ENCODE peak calls at places on chromosomes 12 and 14, in nine cellular contexts. B is mucosa of descending colon, Q is lung, K is H7, W is neural progenitor cell, A is choroid plexus epithelial cell, O is lower lobe of right lung, R is coronary artery, T is PC-3. S is an unnamed sample.

GRCh38 chr12:116784238-116784612 is 46.1 kb downstream of the RNFT2 start:
- DNase-seq in R (no peak), B (no peak), K (peak), O (no peak), T (peak), Q (no peak), A (no peak), W (no peak), S (peak)

GRCh38 chr14:92253381-92253894 is 69.5 kb upstream of the SLC24A4 start:
- DNase-seq in T (no peak), K (peak), Q (no peak), O (no peak), A (peak), W (peak), B (no peak), R (peak), S (no peak)

GRCh38 chr12:106113446-106114083 is 25.2 kb downstream of the NUAK1 start:
- DNase-seq in O (no peak), B (no peak), T (no peak), R (no peak), W (no peak), K (no peak), A (no peak), Q (no peak), S (no peak)

GRCh38 chr14:43539210-43539609 is 967.9 kb downstream of the FSCB start:
- DNase-seq in W (peak), R (no peak), B (no peak), O (no peak), K (peak), T (peak), Q (no peak), A (peak), S (no peak)

GRCh38 chr12:49705479-49706267 is 1.5 kb downstream of the FMNL3 start:
- DNase-seq in W (no peak), K (peak), B (peak), T (peak), Q (peak), A (peak), O (peak), R (no peak), S (peak)

GRCh38 chr12:46450279-46450748 is 77.7 kb upstream of the SLC38A2 start:
- DNase-seq in A (no peak), Q (peak), B (peak), T (peak), O (peak), R (peak), K (no peak), W (no peak), S (no peak)

GRCh38 chr14:80211143-80212024 is at the start of gene DIO2:
- DNase-seq in A (peak), B (peak), R (no peak), Q (no peak), K (no peak), O (no peak), T (no peak), W (peak), S (no peak)

GRCh38 chr12:75868501-75868900 is 163.1 kb downstream of the PHLDA1 start:
- DNase-seq in R (no peak), Q (no peak), O (no peak), K (no peak), T (no peak), A (no peak), W (no peak), B (no peak), S (no peak)

GRCh38 chr14:25042362-25043299 is 7.3 kb downstream of the STXBP6 start:
- DNase-seq in A (peak), B (no peak), W (peak), T (peak), K (peak), Q (no peak), R (no peak), O (no peak), S (no peak)

GRCh38 chr14:105864651-105865265 is 338.4 kb downstream of the TMEM121 start:
- DNase-seq in T (no peak), W (no peak), O (peak), K (peak), A (no peak), R (peak), Q (no peak), B (peak), S (no peak)

GRCh38 chr14:58796201-58796600 is 158.4 kb downstream of the DACT1 start:
- DNase-seq in T (no peak), K (no peak), A (no peak), R (no peak), W (no peak), Q (no peak), B (no peak), O (no peak), S (peak)

GRCh38 chr14:68686212-68686478 is 106.7 kb downstream of the ZFP36L1 start:
- DNase-seq in T (no peak), W (no peak), R (no peak), B (no peak), Q (no peak), K (no peak), O (no peak), A (no peak), S (no peak)

GRCh38 chr14:70931008-70931407 is 23.7 kb downstream of the PCNX1 start:
- DNase-seq in T (no peak), Q (no peak), B (no peak), W (no peak), R (no peak), O (no peak), K (no peak), A (no peak), S (no peak)
- H3K4me3 ChIP-seq in T (no peak), Q (no peak), B (no peak), W (no peak), R (no peak), O (no peak), K (no peak), A (no peak), S (no peak)

DNA sequence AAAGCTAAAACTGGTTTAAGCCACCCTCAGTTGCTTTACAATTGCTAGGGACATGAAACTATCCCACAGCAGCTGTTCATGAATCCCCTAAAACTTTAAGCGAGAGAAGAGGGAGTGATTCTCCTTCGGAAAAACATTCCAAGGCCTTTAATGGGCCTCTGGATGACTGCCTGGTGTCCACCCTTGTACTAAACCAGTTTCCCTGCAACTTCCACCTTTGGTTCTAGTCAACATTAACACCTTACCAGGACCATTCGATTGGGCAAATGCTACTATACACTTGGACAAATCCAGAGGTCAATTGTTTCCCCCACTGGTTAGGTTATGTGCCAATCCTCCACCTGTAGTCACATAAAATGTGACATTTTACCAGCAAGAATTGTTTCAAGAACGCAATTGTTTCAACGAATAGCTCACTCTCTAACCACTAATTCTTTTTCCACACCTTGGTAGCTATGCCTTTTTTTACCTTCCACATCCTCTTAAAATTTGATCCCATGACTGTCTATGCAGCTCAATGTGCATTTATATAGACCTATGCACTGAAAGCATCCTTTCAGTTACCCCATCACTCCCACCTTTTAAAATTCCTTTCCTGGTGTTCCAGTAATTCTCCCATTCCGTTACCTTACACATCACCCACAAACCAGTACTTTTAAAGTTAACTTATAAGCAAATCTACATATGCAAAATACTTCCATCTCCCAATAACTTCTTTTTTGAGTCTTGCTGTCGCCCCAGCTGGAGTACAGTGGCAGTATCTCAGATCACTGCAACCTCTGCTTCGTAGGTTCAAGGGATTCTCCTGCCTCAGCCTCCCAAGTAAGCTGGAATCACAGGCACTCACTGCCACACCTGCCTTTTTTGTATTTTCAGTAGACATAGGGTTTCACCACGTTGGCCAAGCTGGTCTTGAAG is 3.6 kb downstream of the UBC start:
- DNase-seq in O (no peak), T (peak), R (no peak), K (no peak), Q (no peak), A (peak), B (no peak), W (peak), S (peak)
- H3K4me3 ChIP-seq in O (peak), T (peak), R (peak), K (no peak), Q (peak), A (peak), B (no peak), W (no peak), S (no peak)

GRCh38 chr12:25054783-25055144 is 105.9 kb upstream of the BCAT1 start:
- DNase-seq in R (no peak), W (no peak), O (no peak), T (no peak), B (no peak), K (no peak), A (peak), Q (no peak), S (peak)
- H3K4me3 ChIP-seq in R (peak), W (no peak), O (peak), T (no peak), B (no peak), K (no peak), A (no peak), Q (no peak), S (peak)

GRCh38 chr12:21528953-21529352 is 2.9 kb downstream of the SPX start:
- DNase-seq in W (no peak), A (peak), O (no peak), K (no peak), R (no peak), Q (no peak), B (no peak), T (peak), S (no peak)
- H3K4me3 ChIP-seq in W (no peak), A (no peak), O (no peak), K (no peak), R (no peak), Q (no peak), B (no peak), T (no peak), S (no peak)

DNA sequence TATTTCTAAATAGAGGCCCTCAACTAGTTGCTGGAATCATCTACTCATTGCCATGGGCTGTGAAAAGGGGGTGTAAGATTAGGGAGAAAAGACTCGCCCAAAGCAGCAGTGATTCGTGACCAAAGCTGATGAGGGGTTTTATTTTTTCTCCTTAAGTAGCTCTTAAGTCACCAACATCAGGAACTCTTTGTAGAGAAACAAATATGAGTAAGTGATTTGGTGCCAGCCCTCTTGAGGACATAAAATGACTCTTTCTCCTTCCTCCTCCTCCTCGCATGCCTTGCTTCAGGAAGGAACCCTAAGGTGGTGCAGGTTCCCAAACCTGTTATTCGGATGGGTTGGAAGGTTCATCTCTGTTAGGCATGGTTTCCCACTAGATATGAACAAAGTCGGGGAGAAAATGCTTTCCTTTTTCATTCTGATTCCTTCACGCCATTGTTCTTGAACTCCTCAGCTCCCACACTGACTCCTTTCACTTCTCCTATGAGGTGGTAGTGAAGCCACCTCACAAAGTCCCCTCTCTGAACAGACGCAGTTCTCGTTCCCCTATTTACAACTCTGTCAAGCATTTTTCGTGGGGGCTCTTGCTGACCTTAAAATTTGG is 113.4 kb downstream of the ETV6 start:
- DNase-seq in Q (no peak), R (no peak), A (no peak), T (no peak), O (no peak), K (no peak), B (no peak), W (no peak), S (peak)
- H3K4me3 ChIP-seq in Q (no peak), R (no peak), A (no peak), T (no peak), O (no peak), K (no peak), B (no peak), W (no peak), S (peak)

DNA sequence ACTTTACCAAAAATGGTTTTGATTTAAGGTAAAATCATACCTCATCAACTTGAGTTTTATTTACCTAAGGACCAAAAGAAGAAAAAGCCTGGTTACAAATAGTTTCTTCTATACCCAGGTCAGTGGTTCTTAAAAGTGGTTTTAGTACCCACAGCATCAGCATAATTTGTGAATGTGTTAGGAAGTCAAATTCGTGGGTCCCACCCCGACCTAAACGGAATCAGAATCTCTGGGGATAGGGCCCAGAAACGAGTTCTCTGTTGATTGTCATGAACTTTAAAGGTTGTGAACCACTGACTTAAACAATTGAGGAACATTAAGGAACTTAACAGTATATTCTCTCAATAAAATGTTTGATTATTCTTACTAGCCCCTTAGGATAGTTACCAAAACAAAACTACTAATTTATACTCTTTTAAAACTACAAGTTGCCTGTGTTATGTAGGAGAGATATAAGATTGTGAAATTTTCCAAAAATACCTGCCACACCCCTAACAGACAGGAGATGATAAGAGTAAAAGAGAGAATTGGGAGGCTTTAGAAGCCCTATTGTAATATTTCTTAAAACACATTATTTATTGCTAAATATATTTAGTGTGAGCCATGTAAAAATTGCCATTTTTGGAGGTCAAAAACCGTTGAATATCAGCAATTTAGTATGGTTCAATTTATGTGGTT is 669 bp upstream of the SLC25A21 start:
- DNase-seq in R (no peak), O (no peak), A (no peak), W (no peak), K (no peak), Q (no peak), B (no peak), T (peak), S (no peak)
- H3K4me3 ChIP-seq in R (peak), O (peak), A (peak), W (peak), K (peak), Q (no peak), B (no peak), T (peak), S (no peak)

GRCh38 chr12:74489543-74489942 is 48.1 kb upstream of the ATXN7L3B start:
- DNase-seq in W (no peak), O (no peak), Q (no peak), B (no peak), K (no peak), T (no peak), A (no peak), R (no peak), S (peak)

GRCh38 chr12:74491374-74491773 is 46.3 kb upstream of the ATXN7L3B start:
- DNase-seq in O (no peak), R (no peak), Q (no peak), B (no peak), T (no peak), K (no peak), W (no peak), A (no peak), S (no peak)

GRCh38 chr12:74488134-74488533 is 49.5 kb upstream of the ATXN7L3B start:
- DNase-seq in R (no peak), T (no peak), O (no peak), A (no peak), B (no peak), Q (no peak), K (no peak), W (no peak), S (peak)

DNA sequence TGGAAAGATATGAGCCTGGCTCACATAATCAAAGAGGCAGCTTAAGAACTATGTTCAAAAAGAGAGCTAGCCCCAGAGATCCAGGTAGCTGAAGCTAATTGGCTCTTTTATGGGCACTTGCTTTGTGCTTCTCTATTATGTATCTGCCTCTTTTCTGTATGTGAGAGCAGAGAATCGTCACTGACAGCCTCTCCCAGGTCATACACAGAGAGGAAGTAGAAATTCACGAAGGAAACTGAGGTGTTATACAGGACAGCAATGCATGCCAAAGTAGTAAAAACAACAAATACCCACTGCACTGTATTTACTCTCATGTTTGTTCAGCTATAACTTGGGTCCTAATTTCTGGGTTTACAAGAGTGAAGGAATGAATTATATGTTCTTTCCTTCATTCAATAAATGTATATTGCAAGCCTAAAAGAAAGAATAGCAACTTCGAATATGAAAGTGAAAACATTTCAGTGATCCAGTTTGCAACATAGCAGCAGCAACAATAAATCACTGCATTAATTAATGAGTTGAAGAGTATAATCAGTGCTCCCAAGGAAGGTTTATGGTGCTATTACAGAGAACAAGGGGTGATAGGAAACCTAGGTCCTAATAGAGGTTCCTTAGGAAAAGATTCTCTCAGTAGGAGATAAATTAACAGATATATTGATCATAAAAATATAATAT is 47.1 kb upstream of the ATXN7L3B start:
- DNase-seq in T (no peak), R (no peak), A (no peak), B (no peak), K (no peak), Q (no peak), W (no peak), O (no peak), S (peak)
- H3K4me3 ChIP-seq in T (no peak), R (no peak), A (no peak), B (no peak), K (no peak), Q (no peak), W (no peak), O (no peak), S (peak)

GRCh38 chr12:51951199-51951842 is at the start of gene ACVR1B:
- DNase-seq in A (peak), K (peak), Q (peak), R (peak), T (peak), W (peak), B (peak), O (peak), S (peak)

GRCh38 chr12:51951843-51952722 is 584 bp downstream of the ACVR1B start:
- DNase-seq in O (peak), W (peak), K (peak), R (peak), Q (no peak), T (peak), A (no peak), B (peak), S (no peak)

GRCh38 chr12:51954465-51955361 is 3.2 kb downstream of the ACVR1B start:
- DNase-seq in A (no peak), T (peak), K (no peak), W (no peak), B (no peak), Q (no peak), R (peak), O (no peak), S (no peak)

GRCh38 chr12:51953925-51954324 is 2.4 kb downstream of the ACVR1B start:
- DNase-seq in Q (no peak), B (no peak), W (no peak), O (no peak), A (no peak), K (no peak), R (peak), T (no peak), S (no peak)

DNA sequence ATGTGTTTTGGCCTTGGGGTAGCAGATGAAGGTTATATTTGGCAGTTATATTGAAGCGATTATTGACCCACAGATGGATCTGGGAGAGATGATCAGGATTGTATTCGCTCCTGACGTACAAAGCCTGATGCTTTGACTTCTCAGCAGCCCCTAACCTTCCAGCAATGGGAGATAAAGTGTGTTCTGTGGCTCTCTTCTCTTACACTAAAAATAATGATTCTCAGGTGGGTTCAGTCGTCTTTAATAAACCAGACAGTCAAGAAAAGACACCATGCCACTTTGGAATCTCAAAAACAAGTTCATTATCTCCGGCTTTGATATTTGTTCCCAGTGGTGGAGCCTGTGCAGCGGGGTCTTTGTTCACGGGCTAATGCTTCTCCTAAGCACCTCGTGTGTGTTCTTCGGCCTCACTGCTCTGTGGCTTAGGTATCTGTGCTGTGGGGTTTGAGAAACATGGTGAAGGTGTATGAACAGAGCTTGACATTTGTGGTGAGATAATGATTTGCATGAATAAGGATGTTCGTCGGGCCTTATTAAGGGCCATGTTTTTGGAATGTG is 1.6 kb downstream of the ACVR1B start:
- DNase-seq in A (no peak), W (peak), T (no peak), R (peak), K (no peak), Q (no peak), O (no peak), B (no peak), S (no peak)
- H3K4me3 ChIP-seq in A (peak), W (peak), T (peak), R (peak), K (peak), Q (peak), O (peak), B (no peak), S (no peak)

DNA sequence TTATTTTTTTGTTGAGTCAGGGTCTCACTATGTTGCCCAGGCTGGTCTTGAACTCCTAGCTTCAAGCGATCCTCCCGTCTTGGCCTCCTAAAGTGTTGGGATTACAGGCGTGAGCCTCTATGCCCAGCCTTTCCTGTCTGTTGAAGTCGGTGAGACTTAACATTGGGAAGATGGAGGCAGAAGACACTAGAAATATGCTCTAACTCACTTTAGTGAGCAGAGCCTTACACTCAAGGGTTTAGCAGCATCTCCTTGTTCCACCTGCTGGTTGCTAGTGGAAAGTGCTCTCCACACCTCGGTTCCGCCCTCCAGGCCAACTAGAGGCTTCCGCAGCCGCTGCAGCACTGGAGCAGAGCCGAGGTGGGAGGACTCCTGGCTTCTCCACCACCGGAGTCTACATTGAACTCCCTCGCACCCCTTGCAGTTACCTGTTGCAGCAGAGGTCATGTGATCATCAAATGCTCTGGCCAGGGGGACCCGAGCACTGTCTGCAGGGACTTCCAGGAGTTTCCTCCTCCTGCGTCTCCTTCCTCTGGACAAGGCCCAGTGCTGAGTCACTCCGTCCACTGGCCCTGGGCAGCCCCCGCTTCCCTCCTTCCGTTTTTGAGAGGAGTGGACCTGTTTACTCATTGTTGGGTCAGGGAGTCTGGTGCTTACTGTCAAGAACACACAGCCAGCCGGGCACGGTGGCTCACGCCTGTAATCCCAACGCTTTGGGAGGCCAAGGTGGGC is 9.4 kb upstream of the HVCN1 start:
- DNase-seq in O (peak), A (peak), W (peak), R (peak), Q (peak), B (peak), T (peak), K (peak), S (peak)
- H3K4me3 ChIP-seq in O (peak), A (peak), W (no peak), R (peak), Q (no peak), B (no peak), T (peak), K (no peak), S (no peak)

S was measured in GM12865.